ENCODE peak calls at places on chromosomes 11 and 22, in six cellular contexts. B is fibroblast of lung, N is thoracic aorta, E is endothelial cell, G is heart left ventricle, A is transverse colon. O is an unnamed sample.
A peak's percentile ranks its signal among the peaks of the same experiment; 100 is the strongest.

GRCh38 chr11:119626197-119626909 is 102.6 kb downstream of the NECTIN1 start:
- DNase-seq in B (no peak), N (no peak), E (no peak), G (no peak), A (no peak), O (no peak)

GRCh38 chr11:123573291-123573690 is 81.1 kb downstream of the SCN3B start:
- DNase-seq in B (no peak), N (no peak), E (no peak), G (no peak), A (no peak), O (no peak)

GRCh38 chr11:88515002-88515401 is 177.5 kb upstream of the CTSC start:
- DNase-seq in B (no peak), N (no peak), E (no peak), G (no peak), A (no peak), O (no peak)

GRCh38 chr11:8807544-8808225 is 103.3 kb upstream of the AKIP1 start:
- DNase-seq in B (peak; percentile 97), N (no peak), E (no peak), G (peak; percentile 44), A (peak; percentile 61), O (no peak)

GRCh38 chr11:114087028-114087427 is 27.5 kb downstream of the ZBTB16 start:
- DNase-seq in B (no peak), N (no peak), E (no peak), G (no peak), A (no peak), O (no peak)

GRCh38 chr11:44421090-44421675 is 111.2 kb upstream of the ALX4 start:
- DNase-seq in B (no peak), N (no peak), E (no peak), G (no peak), A (no peak), O (no peak)

GRCh38 chr11:74468058-74468457 is 709 bp upstream of the KCNE3 start:
- DNase-seq in B (no peak), N (no peak), E (no peak), G (no peak), A (no peak), O (no peak)

GRCh38 chr11:119676461-119677020 is 52.5 kb downstream of the NECTIN1 start:
- DNase-seq in B (peak; percentile 49), N (no peak), E (no peak), G (no peak), A (no peak), O (no peak)

GRCh38 chr11:117668291-117668690 is 128.7 kb downstream of the DSCAML1 start:
- DNase-seq in B (no peak), N (no peak), E (no peak), G (no peak), A (no peak), O (no peak)

GRCh38 chr22:20587206-20587958 is 80.0 kb downstream of the MED15 start:
- DNase-seq in B (no peak), N (no peak), E (no peak), G (no peak), A (no peak), O (no peak)

GRCh38 chr22:27154717-27155116 is 497.3 kb downstream of the MIAT start:
- DNase-seq in B (no peak), N (no peak), E (peak; percentile 78), G (no peak), A (no peak), O (no peak)

DNA sequence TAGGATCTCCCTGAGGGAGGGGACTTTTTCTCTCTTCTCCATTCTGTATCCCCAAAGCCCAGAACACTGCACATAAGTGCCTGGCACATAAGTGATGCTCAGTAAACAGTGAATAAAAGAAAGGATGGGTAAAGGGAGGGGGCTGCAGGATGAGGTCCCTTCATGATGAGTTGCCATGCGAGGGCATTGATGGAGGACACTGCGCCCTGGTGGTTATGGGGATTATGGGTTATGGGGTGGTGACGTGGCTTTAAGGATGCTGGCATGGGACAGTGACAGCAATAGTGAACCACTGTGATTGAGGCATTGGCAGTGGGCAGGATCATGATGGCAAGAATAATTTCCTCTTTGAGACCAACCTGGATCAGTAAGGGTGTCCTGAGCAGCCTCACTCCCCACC is 43.9 kb upstream of the LRRC32 start:
- DNase-seq in B (no peak), N (no peak), E (no peak), G (no peak), A (no peak), O (no peak)
- TF ChIP-seq CTCF in B (no peak), N (no peak), E (no peak), G (no peak), A (no peak), O (no peak)

DNA sequence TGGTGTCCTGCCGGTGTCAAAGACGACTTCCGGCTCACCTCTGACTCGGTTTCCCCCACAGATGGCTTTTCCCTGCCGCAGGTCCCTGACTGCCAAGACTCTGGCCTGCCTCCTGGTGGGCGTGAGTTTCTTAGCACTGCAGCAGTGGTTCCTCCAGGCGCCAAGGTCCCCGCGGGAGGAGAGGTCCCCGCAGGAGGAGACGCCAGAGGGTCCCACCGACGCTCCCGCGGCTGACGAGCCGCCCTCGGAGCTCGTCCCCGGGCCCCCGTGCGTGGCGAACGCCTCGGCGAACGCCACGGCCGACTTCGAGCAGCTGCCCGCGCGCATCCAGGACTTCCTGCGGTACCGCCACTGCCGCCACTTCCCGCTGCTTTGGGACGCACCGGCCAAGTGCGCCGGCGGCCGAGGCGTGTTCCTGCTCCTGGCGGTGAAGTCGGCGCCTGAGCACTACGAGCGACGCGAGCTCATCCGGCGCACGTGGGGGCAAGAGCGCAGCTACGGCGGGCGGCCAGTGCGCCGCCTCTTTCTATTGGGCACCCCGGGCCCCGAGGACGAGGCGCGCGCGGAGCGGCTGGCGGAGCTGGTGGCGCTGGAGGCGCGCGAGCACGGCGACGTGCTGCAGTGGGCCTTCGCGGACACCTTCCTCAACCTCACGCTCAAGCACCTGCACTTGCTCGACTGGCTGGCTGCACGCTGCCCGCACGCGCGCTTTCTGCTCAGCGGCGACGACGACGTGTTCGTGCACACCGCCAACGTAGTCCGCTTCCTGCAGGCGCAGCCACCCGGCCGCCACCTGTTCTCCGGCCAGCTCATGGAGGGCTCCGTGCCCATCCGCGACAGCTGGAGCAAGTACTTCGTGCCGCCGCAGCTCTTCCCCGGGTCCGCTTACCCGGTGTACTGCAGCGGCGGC is 5.5 kb downstream of the B3GNT6 start:
- DNase-seq in B (peak; percentile 56), N (no peak), E (peak; percentile 56), G (no peak), A (peak; percentile 74), O (no peak)
- TF ChIP-seq CTCF in B (peak; percentile 61), N (peak; percentile 21), E (peak; percentile 58), G (peak; percentile 18), A (peak; percentile 77), O (peak; percentile 55)

GRCh38 chr11:63510360-63511130 is 4.7 kb downstream of the LGALS12 start:
- DNase-seq in B (peak; percentile 63), N (no peak), E (no peak), G (peak; percentile 28), A (no peak), O (no peak)

GRCh38 chr11:63508745-63509144 is 2.9 kb downstream of the LGALS12 start:
- DNase-seq in B (no peak), N (no peak), E (no peak), G (no peak), A (no peak), O (no peak)

GRCh38 chr11:63505857-63506528 is at the start of gene LGALS12:
- DNase-seq in B (peak; percentile 48), N (no peak), E (no peak), G (no peak), A (no peak), O (no peak)

GRCh38 chr11:63504933-63505586 is 824 bp upstream of the LGALS12 start:
- DNase-seq in B (no peak), N (no peak), E (no peak), G (peak; percentile 40), A (no peak), O (no peak)

DNA sequence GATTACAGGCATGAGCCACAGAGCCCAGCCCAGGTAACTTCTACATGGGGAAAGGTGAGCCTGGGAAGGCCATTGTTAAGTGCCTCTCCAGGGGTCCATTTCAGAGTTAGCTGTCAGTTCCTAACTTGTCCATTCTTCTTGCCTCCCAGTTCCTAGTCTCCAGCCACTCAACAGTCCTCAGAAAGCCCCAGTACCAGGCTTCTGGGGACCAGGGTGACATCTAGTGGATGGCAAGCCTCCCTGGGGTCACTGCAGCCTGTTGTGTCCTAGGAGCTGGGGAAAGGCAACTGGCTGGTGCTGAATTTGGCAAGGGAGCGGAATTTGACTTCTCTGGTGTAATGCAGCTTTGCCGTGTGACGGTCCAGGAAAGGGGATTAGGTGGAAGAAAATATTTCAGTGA is 2.1 kb downstream of the LGALS12 start:
- DNase-seq in B (no peak), N (no peak), E (peak; percentile 42), G (peak; percentile 55), A (no peak), O (no peak)
- TF ChIP-seq CTCF in B (peak; percentile 9), N (no peak), E (no peak), G (peak; percentile 37), A (no peak), O (peak; percentile 59)

DNA sequence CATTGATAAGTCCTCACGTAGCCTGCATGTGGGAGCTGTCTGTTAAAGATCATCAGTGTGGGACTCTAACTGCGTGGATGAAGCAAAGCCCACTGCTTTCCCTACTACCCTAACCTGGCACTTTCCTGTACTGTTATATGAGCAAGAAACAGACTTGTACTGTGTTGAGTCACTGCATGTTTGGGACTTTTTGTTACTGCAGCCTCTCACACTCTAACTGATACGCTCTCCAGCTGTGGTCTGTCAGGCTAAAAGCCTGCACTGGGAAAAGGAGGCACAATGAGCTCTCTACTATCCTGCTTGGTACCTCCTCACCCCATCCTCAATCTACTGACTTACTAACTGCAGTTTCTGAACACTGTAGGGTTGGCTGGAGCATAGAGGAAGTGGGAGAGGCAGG is 93.7 kb upstream of the PLET1 start:
- DNase-seq in B (no peak), N (no peak), E (no peak), G (no peak), A (no peak), O (no peak)
- TF ChIP-seq CTCF in B (no peak), N (no peak), E (no peak), G (no peak), A (no peak), O (no peak)

DNA sequence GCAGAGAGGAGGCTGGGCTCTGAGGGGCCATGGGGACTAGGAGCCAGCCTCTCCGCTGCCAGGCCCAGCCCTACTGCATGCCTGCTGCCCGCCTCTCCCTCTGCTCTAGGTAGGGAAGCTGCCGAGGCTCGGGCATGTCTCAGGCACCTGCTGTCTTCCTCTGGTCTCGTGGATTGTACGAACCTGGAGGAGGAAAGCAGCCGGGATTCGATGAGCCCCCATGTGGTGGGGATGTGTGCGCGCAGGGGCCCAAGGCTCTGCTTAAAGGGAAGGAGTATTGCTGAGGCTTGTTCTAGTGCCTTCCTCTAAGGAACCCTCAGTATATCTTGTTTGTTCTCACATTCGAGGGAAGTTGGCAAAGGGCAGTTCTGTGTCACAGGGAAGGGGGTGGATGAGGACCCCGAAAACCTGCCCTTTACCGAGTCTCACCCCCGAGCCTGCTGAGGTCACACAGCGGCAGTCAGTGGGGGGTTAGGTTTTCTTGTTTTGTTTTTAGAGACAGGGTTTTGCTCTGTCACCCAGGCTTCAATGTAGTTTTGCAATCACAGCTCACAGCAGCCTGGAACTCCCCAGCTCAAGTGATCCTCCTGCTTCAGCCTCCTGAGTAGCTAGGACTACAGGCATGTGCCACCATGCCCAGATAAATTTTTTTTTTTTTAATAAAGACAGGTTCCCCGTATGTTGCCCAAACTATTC is 21.3 kb downstream of the DAGLA start:
- DNase-seq in B (no peak), N (no peak), E (peak; percentile 61), G (no peak), A (peak; percentile 48), O (no peak)
- TF ChIP-seq CTCF in B (peak; percentile 43), N (no peak), E (peak; percentile 28), G (no peak), A (peak; percentile 52), O (peak; percentile 57)